ENCODE peak calls at places on chromosomes 7 and 10, in five cellular contexts. H is WTC11, I is K562, R is A549, D is HepG2. J is an unnamed sample.

GRCh38 chr10:3426190-3426845 is 253.7 kb upstream of the PITRM1 start:
- DNase-seq in H (no peak), D (peak), R (no peak), I (no peak), J (no peak)

GRCh38 chr7:45457591-45457990 is 116.6 kb upstream of the ADCY1 start:
- DNase-seq in I (no peak), R (no peak), D (no peak), H (no peak), J (no peak)

GRCh38 chr7:64888901-64889685 is 14.0 kb upstream of the ZNF273 start:
- DNase-seq in R (no peak), I (no peak), H (no peak), D (no peak), J (no peak)

GRCh38 chr10:122162566-122163181 is 108.4 kb upstream of the BTBD16 start:
- DNase-seq in D (peak), I (no peak), R (no peak), H (no peak), J (no peak)

GRCh38 chr7:29607889-29608288 is 44.3 kb downstream of the PRR15 start:
- DNase-seq in I (no peak), R (no peak), D (no peak), H (no peak), J (no peak)

GRCh38 chr7:29285451-29285807 is 90.9 kb downstream of the CHN2 start:
- DNase-seq in H (no peak), R (peak), I (no peak), D (peak), J (peak)

GRCh38 chr7:107856806-107857540 is 34.0 kb upstream of the DLD start:
- DNase-seq in D (peak), R (no peak), H (no peak), I (no peak), J (no peak)

GRCh38 chr10:122062831-122063674 is 74.1 kb downstream of the TACC2 start:
- DNase-seq in H (peak), I (peak), R (peak), D (peak), J (no peak)

GRCh38 chr7:7996568-7996967 is 28.0 kb downstream of the GLCCI1 start:
- DNase-seq in I (no peak), R (no peak), H (no peak), D (peak), J (no peak)

GRCh38 chr7:116491887-116492653 is 7.5 kb upstream of the CAV2 start:
- DNase-seq in R (no peak), D (no peak), H (no peak), I (no peak), J (no peak)

GRCh38 chr7:44277391-44277790 is 48.0 kb downstream of the CAMK2B start:
- DNase-seq in H (no peak), D (no peak), R (no peak), I (no peak), J (no peak)

GRCh38 chr7:128209229-128210035 is 31.6 kb upstream of the LEP start:
- DNase-seq in D (peak), H (peak), I (peak), R (peak), J (peak)

GRCh38 chr7:35624299-35625186 is 70.4 kb downstream of the HERPUD2 start:
- DNase-seq in R (peak), I (peak), D (peak), H (peak), J (no peak)

GRCh38 chr7:74155810-74156395 is 18.3 kb upstream of the EIF4H start:
- DNase-seq in R (no peak), H (no peak), I (no peak), D (no peak), J (no peak)

GRCh38 chr10:48419714-48420113 is 113.2 kb downstream of the MAPK8 start:
- DNase-seq in I (no peak), R (no peak), H (no peak), D (no peak), J (no peak)

GRCh38 chr7:155560196-155560595 is 13.8 kb upstream of the CNPY1 start:
- DNase-seq in D (no peak), R (no peak), I (no peak), H (no peak), J (no peak)

GRCh38 chr10:114022292-114022691 is 21.4 kb upstream of the ADRB1 start:
- DNase-seq in H (no peak), D (no peak), R (no peak), I (no peak), J (no peak)

GRCh38 chr7:50155755-50156154 is 62.7 kb upstream of the ZPBP start:
- DNase-seq in D (no peak), I (no peak), H (no peak), R (no peak), J (no peak)

GRCh38 chr10:51707392-51707791 is 8.0 kb upstream of the CSTF2T start:
- DNase-seq in I (no peak), H (no peak), R (no peak), D (no peak), J (no peak)

GRCh38 chr10:44172883-44173557 is 211.9 kb downstream of the CXCL12 start:
- DNase-seq in I (no peak), H (no peak), R (no peak), D (no peak), J (no peak)

GRCh38 chr7:140287988-140288387 is 110.3 kb downstream of the SLC37A3 start:
- DNase-seq in I (no peak), D (no peak), H (no peak), R (no peak), J (no peak)

GRCh38 chr7:47622586-47622945 is 40.7 kb upstream of the TNS3 start:
- DNase-seq in D (no peak), H (no peak), R (no peak), I (no peak), J (no peak)

GRCh38 chr7:47622946-47623640 is 41.2 kb upstream of the TNS3 start:
- DNase-seq in I (no peak), R (no peak), H (no peak), D (peak), J (no peak)

GRCh38 chr7:47619806-47620205 is 37.9 kb upstream of the TNS3 start:
- DNase-seq in D (no peak), I (no peak), H (no peak), R (no peak), J (no peak)

GRCh38 chr7:47621985-47622561 is 40.2 kb upstream of the TNS3 start:
- DNase-seq in D (no peak), I (no peak), H (no peak), R (no peak), J (no peak)

DNA sequence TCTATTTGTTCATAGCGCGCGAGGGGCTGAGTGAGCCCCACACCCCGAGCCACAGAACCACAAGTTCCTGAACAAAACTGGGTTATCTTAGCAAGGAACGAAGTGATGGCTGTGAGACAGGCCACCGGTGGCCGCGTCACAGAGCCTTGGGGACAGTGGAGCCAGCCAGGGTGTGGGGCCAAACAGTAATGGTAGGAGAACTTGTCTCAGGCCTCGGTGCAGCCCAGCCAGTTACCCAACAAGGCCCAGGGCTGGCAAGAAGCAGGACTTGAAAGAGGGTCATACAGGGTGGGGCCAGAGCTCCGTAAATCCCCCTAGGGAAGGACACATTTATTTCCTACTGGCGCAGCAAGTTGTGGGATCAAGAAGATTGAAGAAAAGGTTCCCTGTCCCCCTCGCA is 39.4 kb upstream of the TNS3 start:
- DNase-seq in I (no peak), D (no peak), H (no peak), R (no peak), J (no peak)
- TF ChIP-seq ESRRA in I (no peak), D (no peak), H (no peak), R (no peak), J (no peak)

DNA sequence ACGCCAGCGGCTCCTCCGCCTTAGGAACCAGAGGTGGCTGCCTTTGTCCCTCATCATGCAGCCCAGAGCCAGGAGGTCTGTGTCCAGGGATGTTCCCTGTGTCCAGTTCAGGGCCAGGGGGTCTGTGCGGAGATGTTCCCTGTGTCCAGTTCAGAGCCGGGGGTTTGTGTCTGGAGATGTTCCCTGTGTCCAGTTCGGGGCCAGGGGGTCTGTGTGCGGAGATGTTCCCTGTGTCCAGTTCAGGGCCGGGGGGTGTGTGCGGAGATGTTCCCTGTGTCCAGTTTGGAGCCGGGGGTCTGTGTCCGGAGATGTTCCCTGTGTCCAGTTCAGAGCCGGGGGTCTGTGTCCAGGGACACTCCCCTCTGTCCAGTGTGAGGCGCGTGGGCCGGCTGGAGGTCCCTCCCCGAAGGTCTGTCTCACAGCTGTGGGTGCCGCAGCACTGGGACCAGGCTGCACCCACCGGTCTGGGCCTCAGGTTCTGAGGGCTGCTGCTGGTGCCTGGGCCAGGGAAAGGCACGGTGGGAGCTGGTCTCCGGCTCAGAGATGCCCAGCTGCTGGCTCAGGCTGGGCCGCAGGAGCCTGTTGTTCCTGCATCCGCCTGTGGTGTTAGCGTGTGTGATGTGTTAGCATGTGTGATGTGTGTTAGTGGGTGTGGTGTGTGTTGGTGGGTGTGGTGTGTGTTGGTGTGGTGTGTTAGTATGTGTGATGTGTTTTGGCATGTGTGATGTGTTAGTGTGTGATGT is 67.9 kb upstream of the CFAP46 start:
- DNase-seq in H (no peak), D (no peak), I (no peak), R (no peak), J (no peak)
- TF ChIP-seq ESRRA in H (no peak), D (no peak), I (no peak), R (no peak), J (no peak)

DNA sequence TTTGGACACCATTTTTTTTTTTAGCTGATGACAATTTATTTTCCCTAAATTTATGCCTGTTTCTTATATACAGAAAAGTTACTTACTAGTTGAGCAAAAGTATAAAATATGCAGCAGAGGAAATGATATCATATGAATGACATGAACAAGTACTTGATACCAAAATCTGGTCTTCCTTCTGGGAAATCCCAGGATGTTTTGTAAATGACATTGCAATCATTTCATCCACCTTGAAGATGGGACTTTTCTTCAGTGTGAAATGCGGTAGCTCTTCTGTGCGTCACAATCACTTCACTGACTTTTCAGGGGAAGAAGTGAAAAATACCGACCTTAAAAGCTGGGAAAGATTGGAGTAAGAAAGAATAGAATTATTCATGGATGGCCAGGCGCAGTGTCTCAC is 23.8 kb downstream of the C1QL3 start:
- DNase-seq in D (no peak), I (no peak), R (no peak), H (no peak), J (no peak)
- TF ChIP-seq ESRRA in D (no peak), I (no peak), R (no peak), H (no peak), J (no peak)

GRCh38 chr7:80934286-80934685 is 15.4 kb upstream of the SEMA3C start:
- DNase-seq in I (no peak), H (no peak), D (no peak), R (no peak), J (no peak)
- TF ChIP-seq ESRRA in I (no peak), H (no peak), D (no peak), R (no peak), J (no peak)

GRCh38 chr7:2193120-2193519 is 39.6 kb downstream of the MAD1L1 start:
- DNase-seq in D (no peak), R (no peak), H (no peak), I (no peak), J (no peak)
- TF ChIP-seq ESRRA in D (no peak), R (no peak), H (no peak), I (no peak), J (no peak)

DNA sequence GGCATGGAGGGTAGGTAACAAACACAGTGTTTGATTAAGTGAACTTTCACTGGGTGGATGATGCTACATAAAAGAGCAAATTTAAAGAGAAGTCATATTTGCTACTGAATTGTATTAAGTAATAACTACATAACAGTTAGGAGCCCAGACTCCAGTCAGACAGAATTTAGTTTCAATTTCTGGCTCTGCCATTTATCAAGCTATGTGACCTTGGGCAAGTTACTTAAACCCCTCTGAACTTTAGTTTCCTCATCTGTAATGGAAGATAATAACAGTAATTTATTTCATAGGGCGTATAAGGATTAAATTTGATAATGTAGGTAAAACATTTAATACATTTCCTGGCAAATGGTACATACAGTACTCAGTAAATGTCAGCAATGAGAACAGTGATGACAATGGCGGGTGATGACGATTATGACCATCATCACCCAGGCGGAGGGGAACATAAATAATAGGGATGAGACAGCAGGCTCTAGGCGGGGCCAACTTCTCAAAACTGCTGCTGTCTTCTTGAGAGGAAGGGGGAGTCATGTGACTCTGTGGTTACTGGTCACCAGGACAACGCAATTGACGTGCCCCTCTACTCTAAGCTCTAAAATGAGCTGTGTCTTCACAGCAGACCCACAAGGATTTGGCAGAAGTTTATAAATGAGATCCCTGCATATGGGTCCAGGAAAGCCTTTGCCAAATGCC is 15.6 kb downstream of the DNMBP start:
- DNase-seq in R (no peak), H (no peak), D (no peak), I (peak), J (peak)
- TF ChIP-seq ESRRA in R (no peak), H (no peak), D (no peak), I (peak), J (no peak)